ENCODE peak calls at places on chromosomes 7 and 10, in ten cellular contexts. One of them, this sample, is unnamed.

GRCh38 chr7:138239244-138239643 is 163.0 kb downstream of the AKR1D1 start:
- DNase-seq in GM13977: no peak
- DNase-seq in CD4-positive, alpha-beta T cell: no peak
- DNase-seq in body of pancreas: no peak
- DNase-seq in psoas muscle: no peak
- DNase-seq in left ventricle myocardium inferior: no peak
- DNase-seq in HL-60: no peak
- DNase-seq in OCI-LY7: no peak
- DNase-seq in left lung: no peak
- DNase-seq in bronchial epithelial cell: peak
- DNase-seq in this sample: no peak

GRCh38 chr7:141700848-141701371 is 1.1 kb downstream of the DENND11 start:
- DNase-seq in CD4-positive, alpha-beta T cell: peak
- DNase-seq in left ventricle myocardium inferior: no peak
- DNase-seq in OCI-LY7: peak
- DNase-seq in GM13977: peak
- DNase-seq in left lung: no peak
- DNase-seq in psoas muscle: no peak
- DNase-seq in HL-60: no peak
- DNase-seq in bronchial epithelial cell: no peak
- DNase-seq in body of pancreas: peak
- DNase-seq in this sample: no peak

GRCh38 chr7:4694653-4695335 is 12.7 kb downstream of the FOXK1 start:
- DNase-seq in left lung: peak
- DNase-seq in body of pancreas: peak
- DNase-seq in HL-60: no peak
- DNase-seq in psoas muscle: peak
- DNase-seq in left ventricle myocardium inferior: peak
- DNase-seq in GM13977: no peak
- DNase-seq in CD4-positive, alpha-beta T cell: no peak
- DNase-seq in bronchial epithelial cell: no peak
- DNase-seq in OCI-LY7: no peak
- DNase-seq in this sample: no peak

GRCh38 chr10:127012769-127013152 is 107.5 kb downstream of the DOCK1 start:
- DNase-seq in OCI-LY7: no peak
- DNase-seq in left ventricle myocardium inferior: peak
- DNase-seq in psoas muscle: peak
- DNase-seq in left lung: peak
- DNase-seq in body of pancreas: peak
- DNase-seq in HL-60: no peak
- DNase-seq in CD4-positive, alpha-beta T cell: no peak
- DNase-seq in GM13977: no peak
- DNase-seq in bronchial epithelial cell: peak
- DNase-seq in this sample: peak

GRCh38 chr10:55146032-55146431 is 345.0 kb upstream of the PCDH15 start:
- DNase-seq in CD4-positive, alpha-beta T cell: no peak
- DNase-seq in HL-60: no peak
- DNase-seq in GM13977: no peak
- DNase-seq in bronchial epithelial cell: peak
- DNase-seq in OCI-LY7: no peak
- DNase-seq in left ventricle myocardium inferior: no peak
- DNase-seq in body of pancreas: no peak
- DNase-seq in left lung: no peak
- DNase-seq in psoas muscle: no peak
- DNase-seq in this sample: no peak

GRCh38 chr10:123913688-123914268 is 22.2 kb upstream of the CPXM2 start:
- DNase-seq in body of pancreas: peak
- DNase-seq in OCI-LY7: peak
- DNase-seq in CD4-positive, alpha-beta T cell: no peak
- DNase-seq in bronchial epithelial cell: no peak
- DNase-seq in HL-60: peak
- DNase-seq in psoas muscle: no peak
- DNase-seq in GM13977: no peak
- DNase-seq in left lung: no peak
- DNase-seq in left ventricle myocardium inferior: no peak
- DNase-seq in this sample: no peak

GRCh38 chr10:113991091-113991860 is 52.4 kb upstream of the ADRB1 start:
- DNase-seq in left ventricle myocardium inferior: no peak
- DNase-seq in OCI-LY7: no peak
- DNase-seq in left lung: no peak
- DNase-seq in HL-60: peak
- DNase-seq in GM13977: no peak
- DNase-seq in CD4-positive, alpha-beta T cell: no peak
- DNase-seq in bronchial epithelial cell: no peak
- DNase-seq in body of pancreas: no peak
- DNase-seq in psoas muscle: no peak
- DNase-seq in this sample: no peak

GRCh38 chr10:110629680-110630191 is 14.4 kb upstream of the RBM20 start:
- DNase-seq in left ventricle myocardium inferior: no peak
- DNase-seq in OCI-LY7: no peak
- DNase-seq in bronchial epithelial cell: peak
- DNase-seq in left lung: no peak
- DNase-seq in HL-60: no peak
- DNase-seq in body of pancreas: peak
- DNase-seq in psoas muscle: no peak
- DNase-seq in CD4-positive, alpha-beta T cell: no peak
- DNase-seq in GM13977: no peak
- DNase-seq in this sample: no peak

GRCh38 chr10:20598590-20598989 is 298.5 kb downstream of the NEBL start:
- DNase-seq in left lung: peak
- DNase-seq in left ventricle myocardium inferior: peak
- DNase-seq in HL-60: no peak
- DNase-seq in bronchial epithelial cell: peak
- DNase-seq in OCI-LY7: no peak
- DNase-seq in psoas muscle: peak
- DNase-seq in GM13977: no peak
- DNase-seq in body of pancreas: peak
- DNase-seq in CD4-positive, alpha-beta T cell: no peak
- DNase-seq in this sample: no peak

GRCh38 chr7:159098795-159099194 is 45.9 kb downstream of the VIPR2 start:
- DNase-seq in psoas muscle: peak
- DNase-seq in bronchial epithelial cell: no peak
- DNase-seq in HL-60: no peak
- DNase-seq in GM13977: no peak
- DNase-seq in left lung: no peak
- DNase-seq in body of pancreas: no peak
- DNase-seq in CD4-positive, alpha-beta T cell: no peak
- DNase-seq in left ventricle myocardium inferior: no peak
- DNase-seq in OCI-LY7: no peak
- DNase-seq in this sample: peak

GRCh38 chr7:101912711-101913110 is 95.3 kb downstream of the CUX1 start:
- DNase-seq in left ventricle myocardium inferior: no peak
- DNase-seq in psoas muscle: no peak
- DNase-seq in HL-60: no peak
- DNase-seq in OCI-LY7: no peak
- DNase-seq in bronchial epithelial cell: no peak
- DNase-seq in CD4-positive, alpha-beta T cell: no peak
- DNase-seq in GM13977: no peak
- DNase-seq in left lung: no peak
- DNase-seq in body of pancreas: no peak
- DNase-seq in this sample: no peak

GRCh38 chr7:1695800-1696454 is 25.9 kb downstream of the ELFN1 start:
- DNase-seq in OCI-LY7: no peak
- DNase-seq in GM13977: no peak
- DNase-seq in bronchial epithelial cell: no peak
- DNase-seq in left ventricle myocardium inferior: no peak
- DNase-seq in psoas muscle: peak
- DNase-seq in CD4-positive, alpha-beta T cell: no peak
- DNase-seq in left lung: peak
- DNase-seq in HL-60: no peak
- DNase-seq in body of pancreas: peak
- DNase-seq in this sample: no peak

GRCh38 chr7:151925446-151926335 is 30.6 kb upstream of the GALNTL5 start:
- DNase-seq in HL-60: peak
- DNase-seq in left lung: peak
- DNase-seq in OCI-LY7: no peak
- DNase-seq in left ventricle myocardium inferior: peak
- DNase-seq in bronchial epithelial cell: no peak
- DNase-seq in CD4-positive, alpha-beta T cell: no peak
- DNase-seq in psoas muscle: peak
- DNase-seq in GM13977: peak
- DNase-seq in body of pancreas: peak
- DNase-seq in this sample: peak

GRCh38 chr10:89283174-89283987 is 18.5 kb upstream of the IFIT2 start:
- DNase-seq in HL-60: no peak
- DNase-seq in psoas muscle: no peak
- DNase-seq in OCI-LY7: no peak
- DNase-seq in GM13977: no peak
- DNase-seq in CD4-positive, alpha-beta T cell: no peak
- DNase-seq in left ventricle myocardium inferior: no peak
- DNase-seq in left lung: no peak
- DNase-seq in bronchial epithelial cell: peak
- DNase-seq in body of pancreas: no peak
- DNase-seq in this sample: no peak

GRCh38 chr10:121070257-121070656 is 219.1 kb downstream of the WDR11 start:
- DNase-seq in left lung: no peak
- DNase-seq in CD4-positive, alpha-beta T cell: no peak
- DNase-seq in bronchial epithelial cell: peak
- DNase-seq in body of pancreas: peak
- DNase-seq in left ventricle myocardium inferior: no peak
- DNase-seq in GM13977: peak
- DNase-seq in HL-60: peak
- DNase-seq in OCI-LY7: peak
- DNase-seq in psoas muscle: no peak
- DNase-seq in this sample: no peak

DNA sequence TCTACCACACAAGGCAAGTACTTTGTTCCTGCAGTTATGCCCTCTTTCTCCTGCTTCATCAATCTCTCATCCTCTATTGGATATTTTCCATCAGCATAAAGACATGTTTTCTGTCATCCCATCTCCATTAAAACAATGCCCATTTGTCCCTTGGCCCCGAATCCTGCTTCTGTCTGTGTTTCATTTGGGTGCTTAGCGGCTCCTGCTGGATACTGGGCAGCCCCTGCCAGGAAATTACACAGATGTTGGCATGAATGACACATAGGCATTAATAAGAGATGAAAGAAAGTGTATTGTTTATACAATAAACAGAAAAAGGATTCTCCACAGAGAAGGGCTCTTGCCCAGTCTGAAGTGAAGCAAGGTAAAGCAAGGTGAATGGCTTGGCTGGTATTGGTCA is 765.3 kb downstream of the REEP3 start:
- DNase-seq in left ventricle myocardium inferior: no peak
- DNase-seq in psoas muscle: no peak
- DNase-seq in bronchial epithelial cell: no peak
- DNase-seq in GM13977: no peak
- DNase-seq in CD4-positive, alpha-beta T cell: no peak
- DNase-seq in left lung: no peak
- DNase-seq in HL-60: no peak
- DNase-seq in body of pancreas: no peak
- DNase-seq in OCI-LY7: no peak
- DNase-seq in this sample: no peak
- TF ChIP-seq CTCF in left ventricle myocardium inferior: no peak
- TF ChIP-seq CTCF in psoas muscle: no peak
- TF ChIP-seq CTCF in bronchial epithelial cell: no peak
- TF ChIP-seq CTCF in GM13977: no peak
- TF ChIP-seq CTCF in CD4-positive, alpha-beta T cell: no peak
- TF ChIP-seq CTCF in left lung: no peak
- TF ChIP-seq CTCF in HL-60: no peak
- TF ChIP-seq CTCF in body of pancreas: no peak
- TF ChIP-seq CTCF in OCI-LY7: no peak
- TF ChIP-seq CTCF in this sample: no peak

DNA sequence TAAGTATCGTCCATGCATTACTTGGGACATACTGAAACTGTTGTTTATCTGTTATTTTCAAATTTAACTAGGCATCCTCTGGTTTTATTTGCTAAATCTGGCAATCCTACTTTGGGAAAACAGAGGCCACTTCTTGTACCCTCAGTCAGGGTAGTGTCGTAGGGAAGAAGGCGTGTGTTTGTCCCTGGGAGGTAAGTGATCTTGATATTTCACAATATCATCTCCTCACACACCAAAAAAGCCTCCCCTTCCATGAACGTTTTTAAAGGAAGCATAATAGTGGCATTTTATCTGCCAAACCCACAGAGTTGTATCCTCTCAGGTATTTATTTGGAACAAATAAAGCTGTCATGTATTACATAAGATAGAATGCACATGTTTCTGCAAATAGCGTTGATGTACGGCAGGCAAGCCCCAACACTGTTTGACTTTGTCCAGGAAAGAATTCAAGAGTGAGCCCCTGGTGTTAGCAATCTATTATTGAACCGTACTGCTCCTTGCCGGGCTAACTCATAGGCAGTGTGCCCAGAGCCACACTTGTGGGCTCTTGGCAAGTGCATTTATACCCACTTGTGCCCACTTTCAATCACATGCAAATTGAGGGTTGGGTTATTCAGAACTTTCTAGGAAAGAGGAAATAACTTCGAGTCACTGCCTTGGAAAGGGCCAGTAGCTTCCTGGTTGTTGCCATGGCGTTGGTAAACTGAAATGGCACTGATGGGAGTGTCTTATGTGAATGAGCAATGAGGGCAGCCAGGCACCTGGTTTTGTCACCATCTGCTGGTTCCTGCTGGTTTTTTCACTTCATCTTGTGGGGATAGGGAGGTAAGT is 266.0 kb downstream of the USP6NL start:
- DNase-seq in HL-60: peak
- DNase-seq in left lung: peak
- DNase-seq in psoas muscle: no peak
- DNase-seq in GM13977: no peak
- DNase-seq in CD4-positive, alpha-beta T cell: no peak
- DNase-seq in left ventricle myocardium inferior: no peak
- DNase-seq in OCI-LY7: peak
- DNase-seq in body of pancreas: no peak
- DNase-seq in bronchial epithelial cell: peak
- DNase-seq in this sample: no peak
- TF ChIP-seq CTCF in HL-60: no peak
- TF ChIP-seq CTCF in left lung: no peak
- TF ChIP-seq CTCF in psoas muscle: no peak
- TF ChIP-seq CTCF in GM13977: peak
- TF ChIP-seq CTCF in CD4-positive, alpha-beta T cell: no peak
- TF ChIP-seq CTCF in left ventricle myocardium inferior: no peak
- TF ChIP-seq CTCF in OCI-LY7: peak
- TF ChIP-seq CTCF in body of pancreas: no peak
- TF ChIP-seq CTCF in bronchial epithelial cell: peak
- TF ChIP-seq CTCF in this sample: no peak

DNA sequence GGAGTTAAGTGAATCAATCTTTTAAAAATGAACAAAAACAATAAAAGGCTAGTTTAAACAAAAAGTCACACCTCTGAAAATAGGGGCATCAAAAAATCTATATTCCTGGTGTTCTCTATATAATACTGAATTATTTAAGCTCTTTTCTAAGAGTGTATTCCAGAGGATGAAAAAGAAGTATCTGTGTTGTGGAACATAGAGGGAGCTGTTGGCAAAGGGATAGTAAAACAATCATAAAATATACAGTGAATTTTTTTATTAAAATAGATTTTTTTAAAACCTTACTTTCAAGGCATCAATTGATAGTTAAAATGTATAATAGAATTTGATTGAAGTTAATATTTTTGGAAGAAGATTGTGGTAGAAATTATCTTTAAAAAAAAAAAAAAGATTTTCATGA is 1409.1 kb upstream of the CELF2 start:
- DNase-seq in GM13977: no peak
- DNase-seq in psoas muscle: no peak
- DNase-seq in body of pancreas: no peak
- DNase-seq in CD4-positive, alpha-beta T cell: no peak
- DNase-seq in HL-60: no peak
- DNase-seq in left ventricle myocardium inferior: no peak
- DNase-seq in left lung: no peak
- DNase-seq in bronchial epithelial cell: peak
- DNase-seq in OCI-LY7: peak
- DNase-seq in this sample: no peak
- TF ChIP-seq CTCF in GM13977: peak
- TF ChIP-seq CTCF in psoas muscle: no peak
- TF ChIP-seq CTCF in body of pancreas: peak
- TF ChIP-seq CTCF in CD4-positive, alpha-beta T cell: no peak
- TF ChIP-seq CTCF in HL-60: no peak
- TF ChIP-seq CTCF in left ventricle myocardium inferior: peak
- TF ChIP-seq CTCF in left lung: no peak
- TF ChIP-seq CTCF in bronchial epithelial cell: peak
- TF ChIP-seq CTCF in OCI-LY7: peak
- TF ChIP-seq CTCF in this sample: peak

GRCh38 chr7:18873674-18874341 is 243.6 kb downstream of the TWIST1 start:
- DNase-seq in bronchial epithelial cell: no peak
- DNase-seq in left lung: no peak
- DNase-seq in HL-60: no peak
- DNase-seq in left ventricle myocardium inferior: no peak
- DNase-seq in body of pancreas: no peak
- DNase-seq in GM13977: no peak
- DNase-seq in CD4-positive, alpha-beta T cell: no peak
- DNase-seq in OCI-LY7: no peak
- DNase-seq in psoas muscle: no peak
- DNase-seq in this sample: no peak
- TF ChIP-seq CTCF in bronchial epithelial cell: peak
- TF ChIP-seq CTCF in left lung: no peak
- TF ChIP-seq CTCF in HL-60: no peak
- TF ChIP-seq CTCF in left ventricle myocardium inferior: no peak
- TF ChIP-seq CTCF in body of pancreas: no peak
- TF ChIP-seq CTCF in GM13977: no peak
- TF ChIP-seq CTCF in CD4-positive, alpha-beta T cell: no peak
- TF ChIP-seq CTCF in OCI-LY7: no peak
- TF ChIP-seq CTCF in psoas muscle: no peak
- TF ChIP-seq CTCF in this sample: no peak